ENCODE peak calls at places on chromosomes 4 and X, in six cellular contexts. L, J, U, O, W and V are unnamed samples.
A peak's percentile ranks its signal among the peaks of the same experiment; 100 is the strongest.

GRCh38 chr4:184074989-184075388 is 142.7 kb downstream of the ENPP6 start:
- DNase-seq in L (no peak), J (no peak), U (no peak), O (no peak), W (no peak), V (no peak)

GRCh38 chrX:151239748-151240147 is 63.4 kb downstream of the GPR50 start:
- DNase-seq in L (no peak), J (no peak), U (no peak), O (no peak), W (no peak), V (no peak)

GRCh38 chrX:110136136-110136535 is 133.2 kb downstream of the TMEM164 start:
- DNase-seq in L (no peak), J (no peak), U (no peak), O (no peak), W (no peak), V (no peak)

GRCh38 chr4:142845293-142846070 is 619 bp downstream of the INPP4B start:
- DNase-seq in L (no peak), J (peak; percentile 2), U (peak; percentile 0), O (no peak), W (peak; percentile 27), V (no peak)

GRCh38 chr4:256492-256891 is 48.8 kb downstream of the ZNF732 start:
- DNase-seq in L (no peak), J (no peak), U (no peak), O (no peak), W (no peak), V (no peak)

GRCh38 chr4:144582975-144583374 is 63.0 kb upstream of the HHIP start:
- DNase-seq in L (no peak), J (no peak), U (no peak), O (no peak), W (peak; percentile 82), V (no peak)

GRCh38 chrX:11446331-11446730 is 153.1 kb downstream of the AMELX start:
- DNase-seq in L (no peak), J (no peak), U (no peak), O (no peak), W (no peak), V (peak; percentile 83)

GRCh38 chr4:150425161-150425560 is 156.8 kb upstream of the MAB21L2 start:
- DNase-seq in L (no peak), J (no peak), U (no peak), O (no peak), W (no peak), V (no peak)

GRCh38 chr4:73862357-73862756 is 6.8 kb upstream of the CXCL1 start:
- DNase-seq in L (no peak), J (no peak), U (no peak), O (no peak), W (peak; percentile 66), V (peak; percentile 47)

GRCh38 chr4:79653871-79654270 is 245.8 kb upstream of the GK2 start:
- DNase-seq in L (no peak), J (no peak), U (no peak), O (no peak), W (no peak), V (no peak)

GRCh38 chr4:159396151-159396550 is 293.3 kb downstream of the RAPGEF2 start:
- DNase-seq in L (no peak), J (no peak), U (no peak), O (no peak), W (no peak), V (no peak)

GRCh38 chr4:80454040-80454439 is 118.5 kb downstream of the CFAP299 start:
- DNase-seq in L (no peak), J (no peak), U (no peak), O (no peak), W (peak; percentile 88), V (peak; percentile 65)

GRCh38 chrX:51437521-51437920 is 58.9 kb downstream of the NUDT11 start:
- DNase-seq in L (no peak), J (no peak), U (no peak), O (no peak), W (no peak), V (no peak)

GRCh38 chr4:11436673-11437072 is 8.0 kb upstream of the HS3ST1 start:
- DNase-seq in L (no peak), J (no peak), U (no peak), O (no peak), W (no peak), V (no peak)

GRCh38 chr4:17492876-17493275 is 19.0 kb downstream of the QDPR start:
- DNase-seq in L (no peak), J (no peak), U (no peak), O (no peak), W (no peak), V (no peak)

GRCh38 chrX:9534686-9535085 is 69.8 kb downstream of the TBL1X start:
- DNase-seq in L (no peak), J (no peak), U (no peak), O (no peak), W (no peak), V (peak; percentile 43)

GRCh38 chr4:93879919-93880318 is 51.4 kb downstream of the ATOH1 start:
- DNase-seq in L (no peak), J (no peak), U (no peak), O (no peak), W (no peak), V (no peak)

GRCh38 chrX:348461-349117 is 30.0 kb upstream of the GTPBP6 start:
- DNase-seq in L (no peak), J (no peak), U (no peak), O (no peak), W (no peak), V (no peak)

GRCh38 chr4:145824469-145824868 is 114.2 kb downstream of the ZNF827 start:
- DNase-seq in L (no peak), J (no peak), U (no peak), O (no peak), W (no peak), V (no peak)

GRCh38 chrX:74940414-74940813 is 15.2 kb upstream of the NEXMIF start:
- DNase-seq in L (no peak), J (peak; percentile 9), U (no peak), O (no peak), W (no peak), V (no peak)

GRCh38 chr4:129578336-129578735 is 482.4 kb downstream of the C4orf33 start:
- DNase-seq in L (no peak), J (no peak), U (no peak), O (no peak), W (no peak), V (no peak)

GRCh38 chr4:128427832-128428366 is 140.3 kb upstream of the PGRMC2 start:
- DNase-seq in L (no peak), J (no peak), U (no peak), O (no peak), W (peak; percentile 87), V (peak; percentile 89)

GRCh38 chrX:139199945-139200344 is 330.6 kb upstream of the F9 start:
- DNase-seq in L (no peak), J (no peak), U (no peak), O (no peak), W (no peak), V (no peak)

GRCh38 chrX:136766785-136767103 is 14.0 kb downstream of the ARHGEF6 start:
- DNase-seq in L (no peak), J (no peak), U (no peak), O (no peak), W (no peak), V (no peak)

GRCh38 chr4:58274553-58274952 is 1164.4 kb upstream of the IGFBP7 start:
- DNase-seq in L (no peak), J (no peak), U (no peak), O (peak; percentile 5), W (peak; percentile 7), V (no peak)

DNA sequence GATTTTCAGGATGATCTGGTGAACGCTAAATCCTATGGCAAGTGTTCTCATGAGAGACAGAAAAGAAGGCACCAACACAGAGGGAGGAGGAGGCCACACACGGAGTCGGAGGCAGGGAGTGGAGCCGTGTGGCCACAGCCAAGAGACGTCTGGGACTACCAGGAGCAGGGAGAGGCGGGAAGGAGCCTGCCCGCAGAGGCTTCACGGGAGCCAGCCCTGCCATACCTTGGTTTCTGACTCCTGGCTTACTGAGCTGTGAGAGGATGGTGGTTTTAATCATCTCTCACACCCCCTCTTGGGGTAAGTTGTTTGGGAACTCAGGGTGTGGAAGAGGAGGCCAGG is 33.5 kb upstream of the GPR78 start:
- DNase-seq in L (no peak), J (no peak), U (no peak), O (no peak), W (no peak), V (no peak)
- H3K27ac ChIP-seq in L (peak overlapping the region; percentile 57), J (no peak overlapping the region), U (no peak overlapping the region), O (no peak overlapping the region), W (peak overlapping the region; percentile 98), V (no peak overlapping the region)

GRCh38 chr4:26839534-26839951 is 21.1 kb upstream of the STIM2 start:
- DNase-seq in L (no peak), J (no peak), U (no peak), O (no peak), W (peak; percentile 34), V (peak; percentile 63)

GRCh38 chr4:26839016-26839415 is 21.6 kb upstream of the STIM2 start:
- DNase-seq in L (no peak), J (no peak), U (no peak), O (no peak), W (no peak), V (peak; percentile 45)

GRCh38 chr4:26836539-26836938 is 24.1 kb upstream of the STIM2 start:
- DNase-seq in L (no peak), J (no peak), U (no peak), O (no peak), W (no peak), V (no peak)

GRCh38 chr4:26838055-26838842 is 22.4 kb upstream of the STIM2 start:
- DNase-seq in L (no peak), J (no peak), U (no peak), O (no peak), W (no peak), V (peak; percentile 37)
- H3K9me3 ChIP-seq in L (no peaks in the 10 kb centered on the region), J (no peaks in the 10 kb centered on the region), U (peaks cover 6% of the 10 kb centered on the region), O (no peaks in the 10 kb centered on the region), W (no peaks in the 10 kb centered on the region), V (no peaks in the 10 kb centered on the region)

GRCh38 chr4:110516106-110516922 is 40.4 kb downstream of the ENPEP start:
- DNase-seq in L (peak; percentile 67), J (peak; percentile 69), U (peak; percentile 71), O (peak; percentile 64), W (peak; percentile 78), V (peak; percentile 63)
- H3K27ac ChIP-seq in L (no peak overlapping the region), J (peak overlapping the region; percentile 48), U (no peak overlapping the region), O (no peak overlapping the region), W (no peak overlapping the region), V (no peak overlapping the region)

GRCh38 chrX:153726286-153727107 is 1.8 kb downstream of the ABCD1 start:
- DNase-seq in L (peak; percentile 55), J (peak; percentile 30), U (peak; percentile 26), O (peak; percentile 74), W (peak; percentile 31), V (peak; percentile 63)

GRCh38 chrX:153725832-153726285 is 1.2 kb downstream of the ABCD1 start:
- DNase-seq in L (no peak), J (no peak), U (no peak), O (peak; percentile 38), W (peak; percentile 12), V (no peak)

GRCh38 chrX:153728095-153728494 is 3.4 kb downstream of the ABCD1 start:
- DNase-seq in L (no peak), J (no peak), U (no peak), O (no peak), W (no peak), V (no peak)

GRCh38 chrX:153728951-153729631 is 4.4 kb downstream of the ABCD1 start:
- DNase-seq in L (no peak), J (no peak), U (no peak), O (no peak), W (no peak), V (no peak)

GRCh38 chrX:153727108-153727931 is 2.7 kb downstream of the ABCD1 start:
- DNase-seq in L (no peak), J (no peak), U (no peak), O (peak; percentile 54), W (peak; percentile 50), V (peak; percentile 24)
- H3K9me3 ChIP-seq in L (no peaks in the 10 kb centered on the region), J (no peaks in the 10 kb centered on the region), U (no peaks in the 10 kb centered on the region), O (no peaks in the 10 kb centered on the region), W (no peaks in the 10 kb centered on the region), V (no peaks in the 10 kb centered on the region)